ENCODE peak calls at places on chromosomes 11 and 22, in four cellular contexts. K, I, E and B are unnamed samples.

GRCh38 chr22:45511847-45512261 is 9.2 kb downstream of the FBLN1 start:
- DNase-seq in E (no peak), K (peak), I (no peak), B (peak)

GRCh38 chr22:26429458-26430238 is 588 bp downstream of the ASPHD2 start:
- DNase-seq in K (no peak), I (no peak), E (no peak), B (no peak)

GRCh38 chr22:19984201-19984753 is 32.3 kb downstream of the ARVCF start:
- DNase-seq in E (no peak), K (no peak), I (peak), B (no peak)

GRCh38 chr22:45830531-45831245 is 146.3 kb downstream of the WNT7B start:
- DNase-seq in K (no peak), E (no peak), I (peak), B (peak)

GRCh38 chr11:45289369-45289768 is 3.2 kb upstream of the SYT13 start:
- DNase-seq in E (no peak), K (peak), I (peak), B (no peak)

GRCh38 chr11:34644669-34645406 is 23.9 kb downstream of the EHF start:
- DNase-seq in E (no peak), I (peak), K (no peak), B (no peak)

GRCh38 chr11:23789938-23790371 is 706.9 kb upstream of the LUZP2 start:
- DNase-seq in I (no peak), K (peak), E (no peak), B (peak)

GRCh38 chr11:24515632-24516031 is 18.8 kb downstream of the LUZP2 start:
- DNase-seq in E (no peak), K (no peak), I (no peak), B (no peak)

GRCh38 chr11:57647960-57648776 is 1.5 kb downstream of the YPEL4 start:
- DNase-seq in K (no peak), E (no peak), I (no peak), B (no peak)

GRCh38 chr11:23865341-23865975 is 631.4 kb upstream of the LUZP2 start:
- DNase-seq in K (peak), E (no peak), I (peak), B (no peak)

GRCh38 chr22:49026476-49027121 is 801.1 kb downstream of the BRD1 start:
- DNase-seq in E (no peak), K (no peak), I (no peak), B (no peak)

GRCh38 chr11:8239056-8239455 is 24.6 kb downstream of the LMO1 start:
- DNase-seq in E (no peak), K (no peak), I (no peak), B (no peak)

GRCh38 chr11:76918941-76919386 is 58.2 kb downstream of the ACER3 start:
- DNase-seq in E (peak), I (peak), K (peak), B (peak)

GRCh38 chr11:74468058-74468457 is 709 bp upstream of the KCNE3 start:
- DNase-seq in K (no peak), E (no peak), I (no peak), B (no peak)

GRCh38 chr22:26447594-26448329 is 18.7 kb downstream of the ASPHD2 start:
- DNase-seq in E (no peak), K (no peak), I (no peak), B (no peak)

GRCh38 chr22:48957987-48958321 is 869.7 kb downstream of the BRD1 start:
- DNase-seq in I (no peak), K (no peak), E (peak), B (no peak)

GRCh38 chr11:97890466-97890865 is 1130.3 kb upstream of the CNTN5 start:
- DNase-seq in I (no peak), E (no peak), K (no peak), B (no peak)

GRCh38 chr22:35335936-35336781 is 36.5 kb downstream of the TOM1 start:
- DNase-seq in K (no peak), I (no peak), E (no peak), B (no peak)

GRCh38 chr11:126039485-126040271 is 23.0 kb downstream of the CDON start:
- DNase-seq in E (no peak), I (peak), K (no peak), B (no peak)

GRCh38 chr11:61473370-61474025 is 35.1 kb upstream of the LRRC10B start:
- DNase-seq in I (peak), E (no peak), K (no peak), B (no peak)

GRCh38 chr11:12070446-12071267 is 39.7 kb upstream of the MICAL2 start:
- DNase-seq in K (no peak), I (no peak), E (no peak), B (no peak)

GRCh38 chr11:34625576-34625975 is 4.7 kb downstream of the EHF start:
- DNase-seq in I (no peak), K (no peak), E (no peak), B (no peak)

GRCh38 chr22:32417906-32418305 is 5.9 kb upstream of the RTCB start:
- DNase-seq in I (no peak), K (no peak), E (no peak), B (no peak)

GRCh38 chr11:131980878-131981668 is 610.7 kb downstream of the NTM start:
- DNase-seq in K (no peak), I (no peak), E (no peak), B (no peak)

GRCh38 chr11:75759832-75760231 is 8.7 kb upstream of the DGAT2 start:
- DNase-seq in E (no peak), I (no peak), K (no peak), B (no peak)

GRCh38 chr11:74377689-74378088 is 20.5 kb downstream of the PGM2L1 start:
- DNase-seq in I (no peak), K (no peak), E (no peak), B (no peak)

GRCh38 chr11:95924414-95924760 is 480 bp upstream of the MTMR2 start:
- DNase-seq in E (no peak), I (peak), K (no peak), B (no peak)

GRCh38 chr11:2775083-2775625 is 75.4 kb upstream of the KCNQ1OT1 start:
- DNase-seq in E (peak), I (no peak), K (no peak), B (no peak)

GRCh38 chr11:129592191-129592590 is 216.5 kb downstream of the BARX2 start:
- DNase-seq in I (no peak), E (no peak), K (no peak), B (no peak)

GRCh38 chr11:119363874-119364590 is 17.5 kb downstream of the USP2 start:
- DNase-seq in K (no peak), I (no peak), E (no peak), B (no peak)

GRCh38 chr22:21450320-21450831 is 16.8 kb upstream of the TMEM191C start:
- DNase-seq in E (peak), I (no peak), K (no peak), B (no peak)

GRCh38 chr11:74084796-74085541 is 76.1 kb upstream of the UCP3 start:
- DNase-seq in K (no peak), E (no peak), I (no peak), B (no peak)

GRCh38 chr22:39927544-39927943 is 26.7 kb downstream of the GRAP2 start:
- DNase-seq in E (no peak), K (no peak), I (no peak), B (no peak)

GRCh38 chr11:100297516-100297915 is 389.6 kb upstream of the ARHGAP42 start:
- DNase-seq in E (no peak), K (no peak), I (no peak), B (no peak)

GRCh38 chr11:65310215-65310614 is 4.5 kb upstream of the CDC42EP2 start:
- DNase-seq in I (no peak), K (no peak), E (no peak), B (no peak)

GRCh38 chr22:28973352-28973751 is 88.3 kb downstream of the C22orf31 start:
- DNase-seq in K (no peak), E (no peak), I (no peak), B (no peak)

GRCh38 chr22:18065256-18065655 is 12.5 kb upstream of the PEX26 start:
- DNase-seq in K (no peak), E (no peak), I (no peak), B (no peak)

GRCh38 chr11:44275961-44276550 is 33.9 kb downstream of the ALX4 start:
- DNase-seq in I (no peak), E (no peak), K (no peak), B (no peak)